ENCODE peak calls at places on chromosomes 1 and 21, in seven cellular contexts. L, R, O, P, E, T and V are unnamed samples. For H3K79me2 and H3K27me3, the result is how much of the 10 kb centered on the place peaks cover.

GRCh38 chr21:23601549-23601948 is 2005.7 kb downstream of the MRPL39 start:
- DNase-seq in R (no peak), T (no peak), P (no peak), O (no peak), E (no peak), L (no peak), V (no peak)

GRCh38 chr1:23403038-23403336 is 21.6 kb downstream of the TCEA3 start:
- DNase-seq in R (no peak), O (peak), E (no peak), L (no peak), T (peak), P (peak), V (no peak)

GRCh38 chr1:226185153-226186036 is 1.1 kb downstream of the ACBD3 start:
- DNase-seq in L (no peak), E (no peak), T (no peak), O (no peak), P (peak), R (no peak), V (no peak)

GRCh38 chr1:246161626-246162025 is 345.5 kb downstream of the SMYD3 start:
- DNase-seq in T (no peak), L (no peak), E (no peak), O (no peak), R (no peak), P (peak), V (no peak)

GRCh38 chr1:17640975-17641374 is 101.5 kb downstream of the ARHGEF10L start:
- DNase-seq in E (no peak), T (no peak), O (no peak), L (peak), R (no peak), P (no peak), V (no peak)

GRCh38 chr1:171872430-171872829 is 31.1 kb downstream of the DNM3 start:
- DNase-seq in R (no peak), E (no peak), L (no peak), O (no peak), P (no peak), T (no peak), V (no peak)

GRCh38 chr1:196649990-196650389 is 1.9 kb upstream of the CFH start:
- DNase-seq in L (no peak), P (no peak), O (no peak), T (no peak), E (no peak), R (peak), V (no peak)

GRCh38 chr21:41745971-41746743 is 20.7 kb downstream of the RIPK4 start:
- DNase-seq in E (peak), R (peak), O (no peak), P (no peak), L (no peak), T (peak), V (peak)

GRCh38 chr1:54397090-54397591 is 9.1 kb downstream of the SSBP3 start:
- DNase-seq in P (no peak), T (no peak), R (no peak), L (peak), E (no peak), O (no peak), V (no peak)

GRCh38 chr1:3892748-3893147 is 7.3 kb downstream of the C1orf174 start:
- DNase-seq in L (no peak), R (no peak), E (no peak), T (no peak), O (no peak), P (no peak), V (no peak)

GRCh38 chr1:9233241-9233941 is 1.2 kb upstream of the H6PD start:
- DNase-seq in O (no peak), E (no peak), L (no peak), R (peak), T (no peak), P (no peak), V (no peak)

GRCh38 chr21:18274370-18274769 is 29.7 kb downstream of the CHODL start:
- DNase-seq in T (no peak), E (no peak), L (no peak), O (no peak), P (no peak), R (no peak), V (no peak)

GRCh38 chr1:91570105-91570448 is 69.4 kb downstream of the CDC7 start:
- DNase-seq in E (no peak), T (no peak), R (no peak), P (no peak), L (no peak), O (no peak), V (no peak)

DNA sequence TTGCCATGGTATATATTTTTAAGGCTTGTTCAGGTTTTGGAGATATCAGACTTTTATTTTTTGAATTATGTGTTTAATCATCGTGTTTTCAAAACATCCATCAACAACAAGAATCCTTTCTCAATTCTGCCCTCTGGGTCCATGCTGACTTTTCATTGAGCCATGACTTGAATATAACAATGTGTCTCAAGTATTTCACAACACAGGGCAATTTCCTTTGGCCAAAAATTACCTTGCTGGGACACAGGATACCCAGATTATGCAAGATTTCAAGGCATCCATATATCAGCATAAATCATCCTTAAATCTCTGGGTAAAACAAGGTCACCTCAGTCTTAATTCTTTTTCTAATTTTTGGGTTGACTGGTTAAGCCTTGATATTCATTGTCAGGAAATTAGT is 411.2 kb upstream of the USP24 start:
- DNase-seq in P (no peak), L (no peak), R (no peak), E (no peak), O (no peak), T (no peak), V (no peak)
- H2AFZ ChIP-seq in P (no peak), L (no peak), R (no peak), E (no peak), O (no peak), T (no peak), V (no peak)

GRCh38 chr1:227748496-227749182 is 13.4 kb downstream of the SNAP47 start:
- DNase-seq in E (no peak), L (no peak), P (no peak), T (peak), R (no peak), O (no peak), V (no peak)
- H3K79me2 ChIP-seq in E (half or more), L (under half), P (half or more), T (half or more), R (under half), O (half or more), V (half or more)

GRCh38 chr1:36765785-36766300 is 268.5 kb downstream of the GRIK3 start:
- DNase-seq in O (no peak), P (no peak), E (peak), L (no peak), R (no peak), T (no peak), V (no peak)
- H3K27me3 ChIP-seq in O (under half), P (under half), E (under half), L (under half), R (under half), T (under half), V (under half)

DNA sequence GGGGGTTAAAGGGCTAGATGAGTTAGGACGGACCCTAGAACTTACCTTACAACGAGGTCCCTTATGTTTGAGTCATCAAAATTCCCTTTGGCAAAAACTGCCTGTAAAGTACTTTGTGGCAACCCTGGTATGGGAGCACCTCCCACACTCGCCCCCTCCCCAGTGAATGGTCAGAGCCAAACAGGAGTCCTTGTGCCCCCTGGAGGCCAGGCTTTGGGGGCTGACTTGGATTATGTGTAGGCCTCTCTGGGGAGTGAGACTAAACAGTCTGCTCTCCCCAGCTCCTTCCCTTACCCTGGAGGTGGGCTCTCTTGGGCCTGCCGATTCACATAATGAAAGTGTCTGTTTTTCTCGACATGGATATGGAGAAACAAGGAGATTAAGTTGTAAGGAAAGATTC is 81.2 kb downstream of the ADCY10 start:
- DNase-seq in L (no peak), P (no peak), O (no peak), E (no peak), R (peak), T (peak), V (no peak)
- H2AFZ ChIP-seq in L (no peak), P (no peak), O (no peak), E (no peak), R (no peak), T (peak), V (no peak)

GRCh38 chr1:201570886-201571624 is 32.1 kb downstream of the NAV1 start:
- DNase-seq in O (no peak), R (no peak), E (no peak), T (no peak), P (no peak), L (peak), V (peak)
- H3K79me2 ChIP-seq in O (under half), R (under half), E (under half), T (under half), P (under half), L (half or more), V (under half)